ENCODE peak calls at places on chromosomes 6 and 20, in four cellular contexts. G is K562, S is GM12878, B is H1. F is an unnamed sample. For H3K27me3, the result is how much of the 10 kb centered on the place peaks cover.

GRCh38 chr6:43948527-43949450 is 178.5 kb downstream of the MRPL14 start:
- DNase-seq in S (no peak), B (no peak), G (no peak), F (no peak)

GRCh38 chr6:558089-558488 is 98.8 kb downstream of the HUS1B start:
- DNase-seq in B (no peak), G (no peak), S (no peak), F (no peak)

GRCh38 chr20:48898896-48899513 is 22.5 kb upstream of the ARFGEF2 start:
- DNase-seq in B (no peak), S (no peak), G (no peak), F (no peak)

GRCh38 chr6:12288211-12288618 is 1.9 kb upstream of the EDN1 start:
- DNase-seq in B (no peak), S (no peak), G (no peak), F (peak)

GRCh38 chr6:83868639-83869038 is 9.2 kb downstream of the CYB5R4 start:
- DNase-seq in B (no peak), S (no peak), G (no peak), F (no peak)

GRCh38 chr6:5446362-5447075 is 185.2 kb downstream of the FARS2 start:
- DNase-seq in B (no peak), S (no peak), G (no peak), F (no peak)

GRCh38 chr6:79928478-79928998 is 18.8 kb downstream of the ELOVL4 start:
- DNase-seq in B (no peak), S (no peak), G (no peak), F (no peak)

GRCh38 chr6:12590901-12591300 is 125.7 kb upstream of the PHACTR1 start:
- DNase-seq in S (no peak), G (no peak), B (no peak), F (no peak)

GRCh38 chr6:105432797-105433196 is 29.9 kb upstream of the PREP start:
- DNase-seq in S (no peak), G (no peak), B (no peak), F (no peak)

GRCh38 chr6:117448732-117449131 is 23.0 kb upstream of the ROS1 start:
- DNase-seq in S (no peak), B (no peak), G (no peak), F (no peak)

GRCh38 chr20:46307139-46307998 is 929 bp downstream of the CDH22 start:
- DNase-seq in G (peak), S (no peak), B (peak), F (peak)

GRCh38 chr20:53321596-53321995 is 272.0 kb downstream of the ZNF217 start:
- DNase-seq in G (no peak), B (no peak), S (no peak), F (no peak)

GRCh38 chr20:35093245-35093884 is 758 bp upstream of the TRPC4AP start:
- DNase-seq in S (no peak), B (no peak), G (no peak), F (no peak)

GRCh38 chr6:33620158-33620583 is 951 bp upstream of the ITPR3 start:
- DNase-seq in S (no peak), G (peak), B (no peak), F (peak)

GRCh38 chr20:63025534-63026331 is 19.0 kb upstream of the BHLHE23 start:
- DNase-seq in B (no peak), S (no peak), G (no peak), F (peak)

GRCh38 chr6:129494099-129494498 is 215.9 kb downstream of the ARHGAP18 start:
- DNase-seq in S (no peak), G (no peak), B (no peak), F (no peak)

GRCh38 chr6:117549606-117550005 is 52.7 kb downstream of the GOPC start:
- DNase-seq in G (no peak), B (no peak), S (no peak), F (no peak)

GRCh38 chr6:90297866-90298381 is 1.3 kb upstream of the BACH2 start:
- DNase-seq in G (no peak), B (no peak), S (no peak), F (no peak)
- H3K27me3 ChIP-seq in G (under half), B (under half), S (under half), F (under half)

DNA sequence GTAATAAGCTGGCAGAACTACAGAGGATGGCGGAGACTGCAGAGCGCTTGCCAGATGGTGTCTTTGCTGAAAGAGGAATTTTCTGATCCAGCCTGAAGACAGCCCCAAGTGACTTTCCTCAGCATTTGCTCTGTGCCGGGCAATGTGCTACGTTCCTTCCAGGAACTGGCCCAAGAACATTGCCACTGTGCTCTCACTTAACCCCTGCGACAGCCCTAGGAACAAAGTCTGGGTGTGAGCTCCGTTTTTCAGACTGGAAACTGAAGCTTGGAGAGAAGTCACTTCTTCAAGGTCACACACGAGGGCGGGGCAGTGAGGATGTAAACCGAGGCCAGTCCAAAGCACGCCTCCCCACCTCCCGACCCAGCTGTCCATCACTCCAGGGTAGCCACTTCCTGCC is 22.2 kb upstream of the BMP7 start:
- DNase-seq in S (no peak), B (no peak), G (no peak), F (no peak)
- TF ChIP-seq MAX in S (no peak), B (no peak), G (no peak), F (no peak)

GRCh38 chr20:51334609-51335008 is 207.9 kb downstream of the NFATC2 start:
- DNase-seq in G (no peak), B (no peak), S (no peak), F (no peak)

GRCh38 chr20:51333446-51333845 is 209.1 kb downstream of the NFATC2 start:
- DNase-seq in G (no peak), S (no peak), B (no peak), F (no peak)

GRCh38 chr20:51333971-51334370 is 208.5 kb downstream of the NFATC2 start:
- DNase-seq in G (no peak), S (no peak), B (no peak), F (no peak)

GRCh38 chr20:51329845-51330244 is 212.7 kb downstream of the NFATC2 start:
- DNase-seq in S (no peak), B (no peak), G (no peak), F (no peak)

GRCh38 chr20:51331466-51331865 is 211.1 kb downstream of the NFATC2 start:
- DNase-seq in S (no peak), G (no peak), B (no peak), F (no peak)
- TF ChIP-seq SIN3A in S (no peak), G (no peak), B (no peak), F (no peak)

GRCh38 chr6:137933696-137934095 is 66.6 kb downstream of the TNFAIP3 start:
- DNase-seq in G (no peak), B (no peak), S (no peak), F (no peak)
- H3K27me3 ChIP-seq in G (under half), B (under half), S (under half), F (under half)

GRCh38 chr20:44973053-44973452 is 6.7 kb downstream of the STK4 start:
- DNase-seq in B (no peak), G (no peak), S (no peak), F (no peak)

GRCh38 chr20:44966030-44966961 is at the start of gene STK4:
- DNase-seq in G (peak), B (peak), S (peak), F (peak)

GRCh38 chr20:44967207-44967807 is 995 bp downstream of the STK4 start:
- DNase-seq in G (no peak), S (no peak), B (no peak), F (no peak)

GRCh38 chr20:44970243-44970757 is 4.0 kb downstream of the STK4 start:
- DNase-seq in B (no peak), G (no peak), S (no peak), F (no peak)

DNA sequence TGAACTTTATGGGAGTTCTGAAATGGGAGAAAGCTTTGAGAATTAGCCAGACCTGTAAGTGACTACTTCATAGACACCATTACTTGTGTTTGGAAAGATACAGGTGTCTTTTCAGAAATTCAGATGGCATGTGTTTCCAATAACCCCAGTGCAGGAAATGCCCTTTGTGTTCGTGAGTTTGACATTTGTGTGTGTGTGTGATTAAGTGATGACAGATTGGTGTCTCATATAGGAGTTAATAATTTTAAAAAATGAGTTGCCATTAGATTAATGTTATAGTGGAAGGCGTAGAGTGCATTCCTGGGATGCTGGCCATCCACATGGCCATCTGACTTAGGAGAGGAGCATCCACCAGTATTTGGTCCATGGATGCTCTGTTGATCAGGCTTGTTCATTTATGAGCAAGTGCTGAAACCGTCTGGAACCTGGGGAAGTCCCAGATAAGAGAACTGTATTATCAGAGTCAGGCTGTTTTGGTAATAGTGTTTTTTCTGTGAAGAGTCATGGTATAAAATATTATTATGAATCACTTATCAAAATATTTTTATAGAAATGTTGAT is 3.1 kb downstream of the STK4 start:
- DNase-seq in S (no peak), G (no peak), B (no peak), F (peak)
- TF ChIP-seq MAX in S (no peak), G (no peak), B (no peak), F (no peak)

GRCh38 chr6:55433446-55434130 is 106.3 kb downstream of the GFRAL start:
- DNase-seq in B (no peak), S (no peak), G (no peak), F (no peak)
- TF ChIP-seq SIN3A in B (no peak), S (no peak), G (no peak), F (no peak)

GRCh38 chr20:61497029-61497627 is 245.1 kb downstream of the CDH4 start:
- DNase-seq in B (no peak), S (no peak), G (no peak), F (no peak)

GRCh38 chr20:61502433-61502832 is 250.4 kb downstream of the CDH4 start:
- DNase-seq in S (no peak), G (no peak), B (no peak), F (no peak)

GRCh38 chr20:61499859-61500258 is 247.8 kb downstream of the CDH4 start:
- DNase-seq in S (no peak), B (no peak), G (no peak), F (no peak)

GRCh38 chr20:61503106-61503505 is 251.0 kb downstream of the CDH4 start:
- DNase-seq in S (no peak), B (no peak), G (no peak), F (no peak)

GRCh38 chr20:61500791-61501321 is 248.8 kb downstream of the CDH4 start:
- DNase-seq in G (no peak), B (no peak), S (no peak), F (peak)
- H3K27me3 ChIP-seq in G (under half), B (under half), S (under half), F (under half)